ENCODE peak calls at places on chromosomes 7 and 10, in six cellular contexts. F is HL-60, I is SK-N-SH, U is GM12878, Y is K562, C is H1. X is an unnamed sample.

GRCh38 chr10:17229717-17229966 is 1.6 kb downstream of the VIM start:
- DNase-seq in F (no peak), I (no peak), U (no peak), Y (no peak), C (no peak), X (no peak)

GRCh38 chr7:71682181-71682580 is 550.2 kb downstream of the GALNT17 start:
- DNase-seq in F (no peak), I (no peak), U (no peak), Y (no peak), C (no peak), X (no peak)

GRCh38 chr7:17434841-17435692 is 136.6 kb downstream of the AHR start:
- DNase-seq in F (no peak), I (no peak), U (no peak), Y (no peak), C (no peak), X (no peak)

GRCh38 chr10:95262763-95263518 is 27.9 kb downstream of the PDLIM1 start:
- DNase-seq in F (no peak), I (no peak), U (no peak), Y (no peak), C (no peak), X (peak; percentile 81)

GRCh38 chr7:102935450-102936110 is 22.8 kb downstream of the LRRC17 start:
- DNase-seq in F (peak; percentile 30), I (peak; percentile 56), U (no peak), Y (no peak), C (no peak), X (no peak)

GRCh38 chr10:24721254-24722106 is 2.2 kb downstream of the ARHGAP21 start:
- DNase-seq in F (no peak), I (peak; percentile 34), U (no peak), Y (peak; percentile 42), C (no peak), X (no peak)

GRCh38 chr7:105439174-105439893 is 50.6 kb upstream of the SRPK2 start:
- DNase-seq in F (no peak), I (peak; percentile 32), U (no peak), Y (peak; percentile 71), C (no peak), X (peak; percentile 30)

GRCh38 chr10:122326385-122326784 is 48.1 kb upstream of the PLEKHA1 start:
- DNase-seq in F (no peak), I (no peak), U (no peak), Y (no peak), C (no peak), X (no peak)

GRCh38 chr7:150415161-150416160 is 35.0 kb upstream of the GIMAP8 start:
- DNase-seq in F (no peak), I (peak; percentile 14), U (no peak), Y (peak; percentile 17), C (no peak), X (peak; percentile 89)

GRCh38 chr7:92790987-92791386 is 45.4 kb downstream of the CDK6 start:
- DNase-seq in F (no peak), I (no peak), U (no peak), Y (no peak), C (no peak), X (no peak)
- TF ChIP-seq GABPA in F (no peak), I (no peak), U (no peak), Y (no peak), C (no peak), X (no peak)

GRCh38 chr10:100620087-100620835 is 84.5 kb downstream of the HIF1AN start:
- DNase-seq in F (no peak), I (no peak), U (no peak), Y (no peak), C (no peak), X (no peak)

GRCh38 chr10:100618856-100619255 is 83.1 kb downstream of the HIF1AN start:
- DNase-seq in F (no peak), I (no peak), U (no peak), Y (no peak), C (no peak), X (no peak)

GRCh38 chr10:100623541-100623940 is 87.8 kb downstream of the HIF1AN start:
- DNase-seq in F (no peak), I (no peak), U (no peak), Y (no peak), C (no peak), X (no peak)

GRCh38 chr10:100624298-100624697 is 88.6 kb downstream of the HIF1AN start:
- DNase-seq in F (no peak), I (no peak), U (no peak), Y (no peak), C (no peak), X (no peak)

GRCh38 chr10:100621360-100622205 is 85.8 kb downstream of the HIF1AN start:
- DNase-seq in F (peak; percentile 36), I (peak; percentile 56), U (no peak), Y (no peak), C (no peak), X (no peak)
- TF ChIP-seq GABPA in F (no peak), I (no peak), U (no peak), Y (no peak), C (no peak), X (no peak)

GRCh38 chr7:107453388-107453787 is 16.5 kb upstream of the GPR22 start:
- DNase-seq in F (no peak), I (no peak), U (no peak), Y (no peak), C (no peak), X (no peak)

GRCh38 chr7:107446988-107447387 is 22.9 kb upstream of the GPR22 start:
- DNase-seq in F (no peak), I (no peak), U (no peak), Y (no peak), C (no peak), X (no peak)

GRCh38 chr7:107446531-107446930 is 23.3 kb upstream of the GPR22 start:
- DNase-seq in F (no peak), I (no peak), U (no peak), Y (no peak), C (no peak), X (no peak)

DNA sequence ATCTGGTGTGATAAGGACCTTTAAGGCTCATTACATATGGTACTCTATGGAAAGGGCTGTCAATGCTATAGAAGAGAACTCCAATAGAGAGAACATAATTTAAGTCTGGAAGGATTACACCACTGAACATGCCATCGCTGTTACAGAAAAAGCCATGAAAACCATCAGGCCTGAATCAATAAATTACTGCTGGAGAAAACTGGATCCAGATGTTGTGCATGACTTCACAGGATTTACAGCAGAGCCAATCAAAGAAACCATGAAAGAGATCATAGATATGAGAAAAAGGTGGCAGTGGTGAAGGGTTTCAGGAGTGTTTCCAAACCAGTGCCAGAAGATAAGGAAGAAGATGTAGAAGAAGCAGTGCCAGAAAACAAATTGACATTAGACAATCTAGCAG is 18.9 kb upstream of the GPR22 start:
- DNase-seq in F (no peak), I (peak; percentile 20), U (no peak), Y (no peak), C (no peak), X (no peak)
- TF ChIP-seq GABPA in F (no peak), I (no peak), U (no peak), Y (no peak), C (no peak), X (no peak)

GRCh38 chr10:51368943-51369342 is 294.7 kb downstream of the PRKG1 start:
- DNase-seq in F (no peak), I (no peak), U (no peak), Y (no peak), C (no peak), X (no peak)
- TF ChIP-seq GABPA in F (no peak), I (no peak), U (no peak), Y (no peak), C (no peak), X (no peak)